ENCODE peak calls at places on chromosomes 6 and 20, in six cellular contexts. One of them, this sample, is unnamed.

GRCh38 chr6:32689531-32690505 is 23.4 kb upstream of the HLA-DQB1 start:
- DNase-seq in mammary epithelial cell: no peak
- DNase-seq in fibroblast of the aortic adventitia: no peak
- DNase-seq in foreskin fibroblast: peak
- DNase-seq in cardiac muscle cell: no peak
- DNase-seq in cardiac fibroblast: no peak
- DNase-seq in this sample: peak

GRCh38 chr6:72975346-72975745 is 249.9 kb downstream of the KHDC1L start:
- DNase-seq in mammary epithelial cell: no peak
- DNase-seq in fibroblast of the aortic adventitia: no peak
- DNase-seq in foreskin fibroblast: no peak
- DNase-seq in cardiac muscle cell: no peak
- DNase-seq in cardiac fibroblast: no peak
- DNase-seq in this sample: no peak

GRCh38 chr6:83313880-83314279 is 117.0 kb downstream of the ME1 start:
- DNase-seq in mammary epithelial cell: no peak
- DNase-seq in fibroblast of the aortic adventitia: no peak
- DNase-seq in foreskin fibroblast: no peak
- DNase-seq in cardiac muscle cell: no peak
- DNase-seq in cardiac fibroblast: no peak
- DNase-seq in this sample: no peak

GRCh38 chr6:166029506-166029905 is 138.1 kb downstream of the TBXT start:
- DNase-seq in mammary epithelial cell: no peak
- DNase-seq in fibroblast of the aortic adventitia: no peak
- DNase-seq in foreskin fibroblast: no peak
- DNase-seq in cardiac muscle cell: no peak
- DNase-seq in cardiac fibroblast: no peak
- DNase-seq in this sample: peak

GRCh38 chr6:169839493-169839892 is 88.1 kb downstream of the ERMARD start:
- DNase-seq in mammary epithelial cell: no peak
- DNase-seq in fibroblast of the aortic adventitia: no peak
- DNase-seq in foreskin fibroblast: no peak
- DNase-seq in cardiac muscle cell: no peak
- DNase-seq in cardiac fibroblast: no peak
- DNase-seq in this sample: no peak

GRCh38 chr6:7169296-7169721 is 61.5 kb downstream of the RREB1 start:
- DNase-seq in mammary epithelial cell: no peak
- DNase-seq in fibroblast of the aortic adventitia: peak
- DNase-seq in foreskin fibroblast: peak
- DNase-seq in cardiac muscle cell: no peak
- DNase-seq in cardiac fibroblast: peak
- DNase-seq in this sample: no peak

GRCh38 chr6:90818163-90818562 is 231.3 kb upstream of the MAP3K7 start:
- DNase-seq in mammary epithelial cell: no peak
- DNase-seq in fibroblast of the aortic adventitia: no peak
- DNase-seq in foreskin fibroblast: no peak
- DNase-seq in cardiac muscle cell: no peak
- DNase-seq in cardiac fibroblast: no peak
- DNase-seq in this sample: no peak

GRCh38 chr20:63139369-63139768 is 76.6 kb downstream of the YTHDF1 start:
- DNase-seq in mammary epithelial cell: no peak
- DNase-seq in fibroblast of the aortic adventitia: no peak
- DNase-seq in foreskin fibroblast: no peak
- DNase-seq in cardiac muscle cell: no peak
- DNase-seq in cardiac fibroblast: no peak
- DNase-seq in this sample: no peak

GRCh38 chr20:39607124-39607523 is 645.0 kb downstream of the DHX35 start:
- DNase-seq in mammary epithelial cell: peak
- DNase-seq in fibroblast of the aortic adventitia: peak
- DNase-seq in foreskin fibroblast: no peak
- DNase-seq in cardiac muscle cell: no peak
- DNase-seq in cardiac fibroblast: no peak
- DNase-seq in this sample: peak

GRCh38 chr6:56541736-56542366 is 100.8 kb downstream of the DST start:
- DNase-seq in mammary epithelial cell: no peak
- DNase-seq in fibroblast of the aortic adventitia: no peak
- DNase-seq in foreskin fibroblast: no peak
- DNase-seq in cardiac muscle cell: no peak
- DNase-seq in cardiac fibroblast: no peak
- DNase-seq in this sample: no peak

DNA sequence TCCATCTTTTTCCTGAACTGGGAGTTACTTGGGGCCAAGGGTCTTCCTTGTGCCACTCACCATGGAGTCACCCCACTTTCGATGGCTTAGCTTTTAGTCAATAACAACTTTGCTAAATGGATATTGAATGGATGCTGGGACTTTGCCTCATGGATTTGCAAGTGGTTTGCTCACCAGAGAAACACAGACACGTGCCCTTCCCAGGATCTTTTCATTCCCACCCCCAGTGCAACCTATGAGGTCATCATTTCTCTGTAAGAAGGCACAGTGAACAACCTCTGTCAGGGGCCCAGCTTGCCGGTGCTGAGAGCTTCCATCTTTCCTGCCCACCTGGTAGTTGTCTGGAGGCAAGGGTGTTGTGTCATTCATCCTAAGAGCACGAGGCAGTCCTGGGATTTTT is 256.8 kb upstream of the PMEPA1 start:
- DNase-seq in mammary epithelial cell: no peak
- DNase-seq in fibroblast of the aortic adventitia: no peak
- DNase-seq in foreskin fibroblast: no peak
- DNase-seq in cardiac muscle cell: peak
- DNase-seq in cardiac fibroblast: no peak
- DNase-seq in this sample: no peak
- TF ChIP-seq CTCF in mammary epithelial cell: no peak
- TF ChIP-seq CTCF in fibroblast of the aortic adventitia: no peak
- TF ChIP-seq CTCF in foreskin fibroblast: no peak
- TF ChIP-seq CTCF in cardiac muscle cell: no peak
- TF ChIP-seq CTCF in cardiac fibroblast: no peak
- TF ChIP-seq CTCF in this sample: no peak

GRCh38 chr20:17569616-17570346 is at the start of gene DSTN:
- DNase-seq in mammary epithelial cell: peak
- DNase-seq in fibroblast of the aortic adventitia: peak
- DNase-seq in foreskin fibroblast: peak
- DNase-seq in cardiac muscle cell: peak
- DNase-seq in cardiac fibroblast: peak
- DNase-seq in this sample: peak

GRCh38 chr20:17571967-17572638 is 2.2 kb downstream of the DSTN start:
- DNase-seq in mammary epithelial cell: peak
- DNase-seq in fibroblast of the aortic adventitia: no peak
- DNase-seq in foreskin fibroblast: no peak
- DNase-seq in cardiac muscle cell: no peak
- DNase-seq in cardiac fibroblast: no peak
- DNase-seq in this sample: no peak

GRCh38 chr20:17568972-17569471 is 853 bp upstream of the DSTN start:
- DNase-seq in mammary epithelial cell: peak
- DNase-seq in fibroblast of the aortic adventitia: peak
- DNase-seq in foreskin fibroblast: peak
- DNase-seq in cardiac muscle cell: peak
- DNase-seq in cardiac fibroblast: peak
- DNase-seq in this sample: peak

GRCh38 chr20:17571153-17571527 is 1.3 kb downstream of the DSTN start:
- DNase-seq in mammary epithelial cell: no peak
- DNase-seq in fibroblast of the aortic adventitia: peak
- DNase-seq in foreskin fibroblast: peak
- DNase-seq in cardiac muscle cell: no peak
- DNase-seq in cardiac fibroblast: no peak
- DNase-seq in this sample: no peak

GRCh38 chr20:17570347-17571152 is 675 bp downstream of the DSTN start:
- DNase-seq in mammary epithelial cell: peak
- DNase-seq in fibroblast of the aortic adventitia: peak
- DNase-seq in foreskin fibroblast: peak
- DNase-seq in cardiac muscle cell: peak
- DNase-seq in cardiac fibroblast: peak
- DNase-seq in this sample: peak
- H3K4me3 ChIP-seq in mammary epithelial cell: peak
- H3K4me3 ChIP-seq in fibroblast of the aortic adventitia: peak
- H3K4me3 ChIP-seq in foreskin fibroblast: peak
- H3K4me3 ChIP-seq in cardiac muscle cell: peak
- H3K4me3 ChIP-seq in cardiac fibroblast: peak
- H3K4me3 ChIP-seq in this sample: peak

DNA sequence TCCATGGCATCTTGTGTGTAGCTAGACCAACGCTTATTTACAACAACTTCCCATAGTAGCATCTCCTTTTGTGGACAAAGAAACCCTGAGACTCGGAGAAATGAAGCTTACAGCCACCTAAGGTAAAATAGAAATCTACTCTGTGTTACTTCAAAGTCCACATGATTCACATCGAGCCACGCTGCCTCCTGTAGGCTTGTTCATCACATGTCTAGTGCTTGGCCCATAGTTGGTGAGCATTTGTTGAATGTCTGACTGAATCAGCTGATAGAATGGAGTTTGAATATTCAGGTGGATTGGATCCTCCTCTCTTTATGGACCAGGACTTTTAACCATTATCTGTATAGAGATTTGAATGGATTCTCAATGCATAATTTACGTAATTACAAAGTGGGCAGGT is 130.7 kb downstream of the CCDC170 start:
- DNase-seq in mammary epithelial cell: no peak
- DNase-seq in fibroblast of the aortic adventitia: no peak
- DNase-seq in foreskin fibroblast: no peak
- DNase-seq in cardiac muscle cell: no peak
- DNase-seq in cardiac fibroblast: no peak
- DNase-seq in this sample: peak
- TF ChIP-seq CTCF in mammary epithelial cell: no peak
- TF ChIP-seq CTCF in fibroblast of the aortic adventitia: no peak
- TF ChIP-seq CTCF in foreskin fibroblast: no peak
- TF ChIP-seq CTCF in cardiac muscle cell: no peak
- TF ChIP-seq CTCF in cardiac fibroblast: no peak
- TF ChIP-seq CTCF in this sample: no peak

GRCh38 chr6:17413313-17413750 is 19.9 kb downstream of the CAP2 start:
- DNase-seq in mammary epithelial cell: peak
- DNase-seq in fibroblast of the aortic adventitia: peak
- DNase-seq in foreskin fibroblast: peak
- DNase-seq in cardiac muscle cell: no peak
- DNase-seq in cardiac fibroblast: peak
- DNase-seq in this sample: peak

GRCh38 chr6:17419189-17419575 is 25.8 kb downstream of the CAP2 start:
- DNase-seq in mammary epithelial cell: no peak
- DNase-seq in fibroblast of the aortic adventitia: no peak
- DNase-seq in foreskin fibroblast: no peak
- DNase-seq in cardiac muscle cell: no peak
- DNase-seq in cardiac fibroblast: peak
- DNase-seq in this sample: peak

GRCh38 chr6:17418281-17419188 is 25.1 kb downstream of the CAP2 start:
- DNase-seq in mammary epithelial cell: peak
- DNase-seq in fibroblast of the aortic adventitia: peak
- DNase-seq in foreskin fibroblast: peak
- DNase-seq in cardiac muscle cell: peak
- DNase-seq in cardiac fibroblast: peak
- DNase-seq in this sample: peak

GRCh38 chr6:17421406-17421805 is 28.0 kb downstream of the CAP2 start:
- DNase-seq in mammary epithelial cell: no peak
- DNase-seq in fibroblast of the aortic adventitia: no peak
- DNase-seq in foreskin fibroblast: no peak
- DNase-seq in cardiac muscle cell: no peak
- DNase-seq in cardiac fibroblast: no peak
- DNase-seq in this sample: no peak

GRCh38 chr6:17417817-17418216 is 24.4 kb downstream of the CAP2 start:
- DNase-seq in mammary epithelial cell: peak
- DNase-seq in fibroblast of the aortic adventitia: peak
- DNase-seq in foreskin fibroblast: peak
- DNase-seq in cardiac muscle cell: peak
- DNase-seq in cardiac fibroblast: peak
- DNase-seq in this sample: peak
- H3K4me3 ChIP-seq in mammary epithelial cell: no peak
- H3K4me3 ChIP-seq in fibroblast of the aortic adventitia: no peak
- H3K4me3 ChIP-seq in foreskin fibroblast: peak
- H3K4me3 ChIP-seq in cardiac muscle cell: peak
- H3K4me3 ChIP-seq in cardiac fibroblast: no peak
- H3K4me3 ChIP-seq in this sample: no peak

This sample was measured in fibroblast of mammary gland.